ENCODE peak calls at places on chromosomes 12 and 14, in eight cellular contexts. One of them, this sample, is unnamed.

GRCh38 chr12:3538691-3539030 is 47.7 kb downstream of the PRMT8 start:
- DNase-seq in endothelial cell: no peak
- DNase-seq in fibroblast of the conjunctiva: no peak
- DNase-seq in brain microvascular endothelial cell: no peak
- DNase-seq in EL: no peak
- DNase-seq in myocyte: no peak
- DNase-seq in mesenchymal stem cell: no peak
- DNase-seq in AG10803: no peak
- DNase-seq in this sample: no peak

GRCh38 chr12:51434305-51434704 is 9.7 kb downstream of the SLC4A8 start:
- DNase-seq in endothelial cell: no peak
- DNase-seq in fibroblast of the conjunctiva: no peak
- DNase-seq in brain microvascular endothelial cell: no peak
- DNase-seq in EL: no peak
- DNase-seq in myocyte: no peak
- DNase-seq in mesenchymal stem cell: no peak
- DNase-seq in AG10803: no peak
- DNase-seq in this sample: no peak

GRCh38 chr14:61609143-61609851 is 86.0 kb upstream of the HIF1A start:
- DNase-seq in endothelial cell: peak; percentile 26
- DNase-seq in fibroblast of the conjunctiva: no peak
- DNase-seq in brain microvascular endothelial cell: no peak
- DNase-seq in EL: peak; percentile 77
- DNase-seq in myocyte: peak; percentile 82
- DNase-seq in mesenchymal stem cell: peak; percentile 70
- DNase-seq in AG10803: peak; percentile 83
- DNase-seq in this sample: no peak

GRCh38 chr14:78863143-78863542 is 693.0 kb downstream of the NRXN3 start:
- DNase-seq in endothelial cell: peak; percentile 71
- DNase-seq in fibroblast of the conjunctiva: no peak
- DNase-seq in brain microvascular endothelial cell: peak; percentile 25
- DNase-seq in EL: peak; percentile 47
- DNase-seq in myocyte: peak; percentile 32
- DNase-seq in mesenchymal stem cell: peak; percentile 39
- DNase-seq in AG10803: peak; percentile 9
- DNase-seq in this sample: peak; percentile 53

GRCh38 chr12:79650440-79650839 is 40.3 kb downstream of the PAWR start:
- DNase-seq in endothelial cell: no peak
- DNase-seq in fibroblast of the conjunctiva: no peak
- DNase-seq in brain microvascular endothelial cell: no peak
- DNase-seq in EL: no peak
- DNase-seq in myocyte: no peak
- DNase-seq in mesenchymal stem cell: no peak
- DNase-seq in AG10803: no peak
- DNase-seq in this sample: no peak

GRCh38 chr14:102554835-102555819 is 37.3 kb upstream of the RCOR1 start:
- DNase-seq in endothelial cell: peak; percentile 44
- DNase-seq in fibroblast of the conjunctiva: no peak
- DNase-seq in brain microvascular endothelial cell: no peak
- DNase-seq in EL: peak; percentile 71
- DNase-seq in myocyte: peak; percentile 28
- DNase-seq in mesenchymal stem cell: peak; percentile 38
- DNase-seq in AG10803: peak; percentile 23
- DNase-seq in this sample: peak; percentile 56

GRCh38 chr12:52235822-52236291 is 2.8 kb downstream of the KRT7 start:
- DNase-seq in endothelial cell: no peak
- DNase-seq in fibroblast of the conjunctiva: no peak
- DNase-seq in brain microvascular endothelial cell: no peak
- DNase-seq in EL: no peak
- DNase-seq in myocyte: no peak
- DNase-seq in mesenchymal stem cell: no peak
- DNase-seq in AG10803: no peak
- DNase-seq in this sample: peak; percentile 42

GRCh38 chr14:34113051-34113511 is 162.2 kb upstream of the EGLN3 start:
- DNase-seq in endothelial cell: no peak
- DNase-seq in fibroblast of the conjunctiva: peak; percentile 46
- DNase-seq in brain microvascular endothelial cell: peak; percentile 9
- DNase-seq in EL: peak; percentile 91
- DNase-seq in myocyte: no peak
- DNase-seq in mesenchymal stem cell: peak; percentile 34
- DNase-seq in AG10803: peak; percentile 71
- DNase-seq in this sample: no peak

GRCh38 chr14:76768201-76768656 is 7.0 kb downstream of the VASH1 start:
- DNase-seq in endothelial cell: peak; percentile 63
- DNase-seq in fibroblast of the conjunctiva: no peak
- DNase-seq in brain microvascular endothelial cell: no peak
- DNase-seq in EL: no peak
- DNase-seq in myocyte: no peak
- DNase-seq in mesenchymal stem cell: peak; percentile 79
- DNase-seq in AG10803: no peak
- DNase-seq in this sample: peak; percentile 81

GRCh38 chr14:91911474-91912032 is 35.9 kb downstream of the FBLN5 start:
- DNase-seq in endothelial cell: peak; percentile 33
- DNase-seq in fibroblast of the conjunctiva: no peak
- DNase-seq in brain microvascular endothelial cell: peak; percentile 5
- DNase-seq in EL: peak; percentile 29
- DNase-seq in myocyte: peak; percentile 54
- DNase-seq in mesenchymal stem cell: peak; percentile 44
- DNase-seq in AG10803: peak; percentile 39
- DNase-seq in this sample: peak; percentile 63

GRCh38 chr14:58428011-58428807 is 690 bp downstream of the KIAA0586 start:
- DNase-seq in endothelial cell: peak; percentile 10
- DNase-seq in fibroblast of the conjunctiva: peak; percentile 41
- DNase-seq in brain microvascular endothelial cell: peak; percentile 45
- DNase-seq in EL: peak; percentile 60
- DNase-seq in myocyte: peak; percentile 53
- DNase-seq in mesenchymal stem cell: peak; percentile 79
- DNase-seq in AG10803: peak; percentile 48
- DNase-seq in this sample: peak; percentile 74

GRCh38 chr12:95802482-95803264 is 12.1 kb upstream of the NTN4 start:
- DNase-seq in endothelial cell: no peak
- DNase-seq in fibroblast of the conjunctiva: peak; percentile 66
- DNase-seq in brain microvascular endothelial cell: peak; percentile 89
- DNase-seq in EL: peak; percentile 96
- DNase-seq in myocyte: peak; percentile 22
- DNase-seq in mesenchymal stem cell: peak; percentile 82
- DNase-seq in AG10803: peak; percentile 88
- DNase-seq in this sample: no peak

GRCh38 chr14:90281766-90282165 is 25.4 kb downstream of the PSMC1 start:
- DNase-seq in endothelial cell: no peak
- DNase-seq in fibroblast of the conjunctiva: no peak
- DNase-seq in brain microvascular endothelial cell: no peak
- DNase-seq in EL: peak; percentile 35
- DNase-seq in myocyte: no peak
- DNase-seq in mesenchymal stem cell: no peak
- DNase-seq in AG10803: no peak
- DNase-seq in this sample: no peak

GRCh38 chr12:1864456-1864855 is 44.1 kb downstream of the LRTM2 start:
- DNase-seq in endothelial cell: no peak
- DNase-seq in fibroblast of the conjunctiva: no peak
- DNase-seq in brain microvascular endothelial cell: no peak
- DNase-seq in EL: no peak
- DNase-seq in myocyte: no peak
- DNase-seq in mesenchymal stem cell: no peak
- DNase-seq in AG10803: no peak
- DNase-seq in this sample: no peak

This sample was measured in NB4.